ENCODE peak calls at places on chromosomes 11 and 22, in eight cellular contexts. D is tibial nerve, L is stomach, V is heart left ventricle, P is Peyer's patch, S is HCT116, Q is GM12892, E is breast epithelium. C is an unnamed sample.

GRCh38 chr22:39545310-39546063 is 12.9 kb upstream of the RPS19BP1 start:
- DNase-seq in E (no peak), D (no peak), L (no peak), P (no peak), V (no peak), S (no peak), Q (no peak), C (no peak)

GRCh38 chr11:12434255-12434654 is 56.9 kb downstream of the PARVA start:
- DNase-seq in Q (no peak), V (no peak), P (no peak), L (no peak), E (no peak), D (no peak), S (no peak), C (no peak)

GRCh38 chr11:17604913-17605230 is 57.8 kb downstream of the OTOG start:
- DNase-seq in D (no peak), Q (no peak), V (no peak), E (no peak), S (no peak), P (no peak), L (peak; percentile 4), C (no peak)

GRCh38 chr22:39718206-39718605 is 147.7 kb downstream of the CACNA1I start:
- DNase-seq in D (no peak), V (no peak), S (no peak), Q (no peak), L (no peak), P (no peak), E (peak; percentile 15), C (no peak)

GRCh38 chr11:102254047-102254446 is 63.2 kb upstream of the BIRC3 start:
- DNase-seq in D (no peak), E (no peak), L (no peak), Q (no peak), S (peak; percentile 46), P (no peak), V (no peak), C (no peak)

GRCh38 chr11:65559951-65560537 is 1.9 kb upstream of the LTBP3 start:
- DNase-seq in V (peak; percentile 53), E (no peak), P (no peak), L (no peak), Q (no peak), S (peak; percentile 89), D (no peak), C (peak; percentile 90)

GRCh38 chr22:26448334-26448733 is 19.3 kb downstream of the ASPHD2 start:
- DNase-seq in D (no peak), Q (no peak), V (no peak), E (no peak), S (no peak), L (no peak), P (no peak), C (no peak)

GRCh38 chr11:62508336-62509058 is 38.1 kb downstream of the AHNAK start:
- DNase-seq in D (peak; percentile 73), S (peak; percentile 39), Q (no peak), P (peak; percentile 56), E (peak; percentile 85), L (peak; percentile 78), V (peak; percentile 82), C (no peak)

GRCh38 chr22:36740716-36741115 is 35.2 kb downstream of the IFT27 start:
- DNase-seq in S (no peak), D (no peak), P (no peak), Q (no peak), V (no peak), L (peak; percentile 13), E (no peak), C (no peak)

GRCh38 chr11:101775033-101775432 is 139.8 kb upstream of the CEP126 start:
- DNase-seq in P (no peak), D (no peak), L (no peak), S (no peak), Q (no peak), E (no peak), V (no peak), C (no peak)

GRCh38 chr11:80103149-80103859 is 662.5 kb upstream of the TENM4 start:
- DNase-seq in L (no peak), E (no peak), P (no peak), V (no peak), D (no peak), S (no peak), Q (no peak), C (peak; percentile 58)

GRCh38 chr22:48724899-48725298 is 1102.8 kb downstream of the BRD1 start:
- DNase-seq in L (no peak), V (no peak), P (no peak), Q (no peak), S (no peak), D (no peak), E (no peak), C (no peak)

GRCh38 chr22:27978875-27979274 is 59.8 kb upstream of the PITPNB start:
- DNase-seq in D (no peak), L (no peak), E (no peak), Q (no peak), P (peak; percentile 5), V (no peak), S (no peak), C (no peak)

GRCh38 chr11:131392528-131393255 is 22.3 kb downstream of the NTM start:
- DNase-seq in P (no peak), E (no peak), V (no peak), D (no peak), S (no peak), L (no peak), Q (no peak), C (no peak)

GRCh38 chr11:10938231-10938630 is 80.4 kb upstream of the ZBED5 start:
- DNase-seq in Q (no peak), P (no peak), S (no peak), V (no peak), D (no peak), L (no peak), E (no peak), C (no peak)

GRCh38 chr11:10502770-10503169 is 38.2 kb downstream of the RNF141 start:
- DNase-seq in S (no peak), V (no peak), E (no peak), P (no peak), Q (no peak), D (no peak), L (no peak), C (no peak)

DNA sequence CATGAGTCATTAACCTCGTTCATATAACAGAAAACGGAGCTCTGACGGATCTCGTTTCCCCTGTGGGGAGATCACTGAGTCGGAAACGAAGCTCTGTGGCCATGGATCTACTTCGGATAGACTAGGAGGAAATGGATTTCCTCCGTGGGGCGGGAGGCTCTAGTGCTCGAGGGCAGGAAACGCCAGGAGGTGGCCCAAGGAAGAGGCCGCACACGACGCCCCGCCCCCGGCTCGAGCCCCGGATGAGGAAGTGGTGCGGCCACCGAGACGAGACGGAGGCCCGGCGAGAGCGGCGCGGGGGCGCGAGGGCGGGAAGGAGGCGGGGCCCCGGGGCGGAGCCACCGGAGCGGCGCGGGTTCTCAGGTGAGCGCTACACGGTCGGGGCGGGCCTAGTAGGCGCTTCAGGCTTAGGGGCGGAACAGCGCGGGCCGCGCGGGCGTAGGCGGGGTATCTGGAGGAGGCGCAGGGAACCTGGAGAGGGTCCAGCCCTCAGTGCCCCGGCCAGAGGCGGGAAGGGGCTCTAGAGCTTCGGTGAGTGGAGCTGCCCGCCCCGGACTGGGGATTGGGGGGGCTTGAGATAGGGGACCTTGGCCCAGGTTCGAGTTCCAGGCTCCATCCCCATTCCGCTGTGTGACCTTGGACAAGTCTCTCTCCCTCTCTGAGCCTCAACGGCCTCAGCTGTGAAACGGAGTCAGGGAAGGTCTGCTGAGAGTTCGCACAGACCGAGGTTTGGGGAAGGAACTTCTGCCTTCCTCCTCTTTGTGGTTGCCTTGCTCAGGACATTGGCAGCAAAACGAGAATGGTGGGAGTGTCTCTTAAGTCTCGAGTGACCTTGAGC is at the start of gene DEPDC5:
- DNase-seq in E (peak; percentile 95), Q (peak; percentile 89), S (peak; percentile 85), L (peak; percentile 98), P (peak; percentile 94), D (peak; percentile 93), V (peak; percentile 96), C (peak; percentile 74)
- TF ChIP-seq POLR2A in E (peak; percentile 73), Q (peak; percentile 96), S (peak; percentile 88), L (no peak), P (peak; percentile 58), D (peak; percentile 86), V (no peak), C (peak; percentile 57)

DNA sequence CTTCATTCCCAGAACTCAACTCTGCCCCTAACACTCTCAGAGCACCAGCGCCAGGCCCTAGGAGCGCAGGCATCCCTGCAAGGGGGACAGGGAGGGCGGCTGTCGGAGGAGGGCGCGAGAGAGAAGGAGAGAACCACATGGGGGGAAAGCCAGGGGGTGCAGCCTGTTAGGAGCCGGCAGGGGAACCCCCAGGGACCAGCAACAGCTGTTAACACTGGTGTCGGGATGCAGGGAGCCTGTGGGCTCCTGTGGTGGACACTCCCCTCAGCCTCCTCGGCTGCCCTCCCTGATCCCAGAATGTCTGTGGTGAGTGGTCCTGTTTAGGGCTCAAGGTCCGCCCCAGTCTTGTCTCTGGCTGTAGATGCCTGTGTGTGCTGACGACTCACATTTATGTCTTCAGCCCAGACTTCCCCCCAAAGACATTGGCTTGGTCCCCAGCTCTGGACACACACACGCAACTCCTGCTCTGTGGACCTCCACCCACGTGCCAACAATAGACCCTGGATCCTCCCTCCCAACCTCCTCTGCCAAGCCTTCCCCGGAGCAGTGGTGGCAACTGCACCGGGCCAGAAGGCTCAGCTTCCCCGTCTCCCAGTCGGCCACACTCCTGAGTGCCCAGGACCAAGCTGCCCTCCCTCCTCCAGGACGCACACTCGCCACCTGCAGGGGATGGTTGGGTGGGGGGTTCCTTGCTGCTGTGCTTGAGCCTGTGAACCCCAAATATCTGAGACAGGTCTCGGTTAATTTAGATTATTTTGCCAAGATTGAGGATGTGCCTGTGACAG is 817 bp upstream of the IFITM5 start:
- DNase-seq in P (no peak), L (no peak), D (no peak), E (no peak), V (no peak), Q (no peak), S (no peak), C (no peak)
- TF ChIP-seq POLR2A in P (no peak), L (no peak), D (no peak), E (no peak), V (no peak), Q (no peak), S (no peak), C (no peak)

GRCh38 chr22:45163417-45164216 is at the start of gene NUP50:
- DNase-seq in Q (peak; percentile 96), P (peak; percentile 90), D (peak; percentile 90), L (peak; percentile 98), S (peak; percentile 93), V (peak; percentile 94), E (peak; percentile 90), C (peak; percentile 89)
- TF ChIP-seq POLR2A in Q (peak; percentile 91), P (no peak), D (peak; percentile 73), L (no peak), S (peak; percentile 80), V (no peak), E (no peak), C (peak; percentile 65)

DNA sequence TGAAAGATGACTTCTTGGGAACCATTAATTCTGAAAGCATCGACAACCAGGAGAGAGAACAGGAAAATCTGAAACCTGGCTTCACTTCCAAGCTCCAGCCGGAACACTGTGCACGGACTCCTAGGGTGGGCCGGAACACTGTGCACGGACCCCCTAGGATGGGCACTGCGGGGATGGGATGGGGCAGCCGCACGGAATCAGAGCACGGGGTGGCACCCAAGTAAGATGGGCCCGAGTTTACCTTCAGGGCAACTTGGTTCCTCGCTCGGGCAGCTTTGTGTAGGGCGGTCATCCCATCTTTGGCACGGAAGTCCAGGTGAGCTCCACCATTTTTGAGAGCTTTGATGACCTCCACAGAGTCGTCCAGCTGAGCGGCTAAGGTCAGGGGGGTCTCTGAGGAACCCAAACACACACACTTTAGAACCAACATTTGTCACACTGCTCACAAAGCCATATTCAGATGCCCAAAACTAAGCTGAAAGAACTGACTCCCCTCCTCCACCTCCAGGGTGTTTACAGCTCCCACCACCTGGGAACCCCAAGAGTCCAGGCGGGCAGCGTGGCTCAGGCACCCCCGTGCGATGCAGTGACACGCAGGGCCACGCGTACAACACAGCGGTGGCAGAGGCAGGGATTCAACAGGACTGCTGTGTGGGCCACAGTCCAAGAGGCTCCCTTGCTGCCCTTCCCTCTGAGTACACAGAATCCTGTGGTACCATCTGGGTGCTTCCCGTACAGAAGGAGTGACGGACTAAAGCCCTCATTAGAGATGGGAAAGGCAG is 157.9 kb downstream of the SHANK2 start:
- DNase-seq in P (no peak), E (no peak), L (no peak), Q (no peak), V (no peak), D (no peak), S (no peak), C (no peak)
- TF ChIP-seq POLR2A in P (no peak), E (no peak), L (no peak), Q (no peak), V (no peak), D (no peak), S (no peak), C (no peak)

C was measured in H54.